ENCODE peak calls at places on chromosomes 1 and 21, in four cellular contexts. H, S, B and Z are unnamed samples.

GRCh38 chr1:201713093-201713810 is 115.7 kb upstream of the IPO9 start:
- DNase-seq in H (peak), S (peak), B (no peak), Z (no peak)

GRCh38 chr1:29245261-29245660 is 8.9 kb downstream of the PTPRU start:
- DNase-seq in H (no peak), S (no peak), B (no peak), Z (no peak)

GRCh38 chr1:154743536-154744036 is 126.5 kb downstream of the KCNN3 start:
- DNase-seq in H (no peak), S (no peak), B (no peak), Z (no peak)

GRCh38 chr1:30718636-30719405 is 4.6 kb downstream of the MATN1 start:
- DNase-seq in H (peak), S (no peak), B (peak), Z (peak)

GRCh38 chr1:205318231-205318991 is 3.1 kb downstream of the NUAK2 start:
- DNase-seq in H (no peak), S (no peak), B (no peak), Z (peak)

GRCh38 chr1:169106921-169107672 is 607 bp downstream of the ATP1B1 start:
- DNase-seq in H (peak), S (no peak), B (no peak), Z (peak)

GRCh38 chr1:58883037-58883887 is 99.4 kb upstream of the JUN start:
- DNase-seq in H (peak), S (peak), B (no peak), Z (no peak)

GRCh38 chr1:172960454-172961208 is 90.1 kb downstream of the TNFSF18 start:
- DNase-seq in H (peak), S (no peak), B (no peak), Z (no peak)

GRCh38 chr1:2188336-2188735 is 6.2 kb downstream of the FAAP20 start:
- DNase-seq in H (no peak), S (no peak), B (no peak), Z (no peak)

GRCh38 chr1:232132572-232132971 is 497.4 kb downstream of the SIPA1L2 start:
- DNase-seq in H (no peak), S (no peak), B (no peak), Z (no peak)

GRCh38 chr1:219660666-219661463 is 48.0 kb upstream of the ZC3H11B start:
- DNase-seq in H (peak), S (peak), B (peak), Z (no peak)

GRCh38 chr1:9180077-9180819 is 51.3 kb upstream of the GPR157 start:
- DNase-seq in H (no peak), S (no peak), B (no peak), Z (no peak)

GRCh38 chr1:10253149-10253548 is 42.8 kb downstream of the KIF1B start:
- DNase-seq in H (no peak), S (no peak), B (no peak), Z (no peak)

GRCh38 chr21:29322570-29322957 is 23.8 kb downstream of the BACH1 start:
- DNase-seq in H (no peak), S (no peak), B (no peak), Z (no peak)

GRCh38 chr1:231315887-231316286 is 21.8 kb downstream of the EXOC8 start:
- DNase-seq in H (peak), S (no peak), B (no peak), Z (no peak)

GRCh38 chr1:25544243-25544764 is 898 bp downstream of the LDLRAP1 start:
- DNase-seq in H (no peak), S (no peak), B (no peak), Z (peak)

GRCh38 chr1:66271216-66271903 is 262.6 kb upstream of the SGIP1 start:
- DNase-seq in H (peak), S (peak), B (no peak), Z (peak)

GRCh38 chr1:44810101-44810761 is 1.9 kb downstream of the BTBD19 start:
- DNase-seq in H (no peak), S (no peak), B (no peak), Z (no peak)

GRCh38 chr1:27114522-27114921 is 40.4 kb downstream of the SLC9A1 start:
- DNase-seq in H (no peak), S (peak), B (no peak), Z (no peak)

GRCh38 chr1:224707849-224708725 is 92.0 kb downstream of the CNIH3 start:
- DNase-seq in H (peak), S (no peak), B (no peak), Z (no peak)

GRCh38 chr1:55575571-55576279 is 360.6 kb upstream of the USP24 start:
- DNase-seq in H (no peak), S (peak), B (no peak), Z (no peak)

GRCh38 chr1:193066606-193067005 is 7.2 kb downstream of the RO60 start:
- DNase-seq in H (no peak), S (no peak), B (no peak), Z (no peak)

GRCh38 chr1:145795257-145795881 is 28.5 kb downstream of the RNF115 start:
- DNase-seq in H (no peak), S (no peak), B (no peak), Z (no peak)

GRCh38 chr21:45803613-45804340 is 160.3 kb downstream of the PCBP3 start:
- DNase-seq in H (no peak), S (no peak), B (no peak), Z (no peak)

GRCh38 chr1:147246044-147246690 is 3.7 kb downstream of the CHD1L start:
- DNase-seq in H (peak), S (no peak), B (no peak), Z (no peak)

GRCh38 chr1:29388884-29389283 is 152.6 kb downstream of the PTPRU start:
- DNase-seq in H (no peak), S (no peak), B (no peak), Z (no peak)

GRCh38 chr1:155794605-155795265 is 62.3 kb downstream of the GON4L start:
- DNase-seq in H (no peak), S (no peak), B (no peak), Z (no peak)

GRCh38 chr21:44322621-44323325 is 16.4 kb downstream of the CFAP410 start:
- DNase-seq in H (no peak), S (no peak), B (no peak), Z (no peak)

GRCh38 chr1:226480459-226480858 is 68.1 kb upstream of the STUM start:
- DNase-seq in H (no peak), S (no peak), B (no peak), Z (no peak)

GRCh38 chr1:189708674-189709073 is 769.0 kb downstream of the BRINP3 start:
- DNase-seq in H (peak), S (no peak), B (no peak), Z (no peak)

GRCh38 chr1:232635778-232636356 is 5.9 kb upstream of the SIPA1L2 start:
- DNase-seq in H (peak), S (peak), B (no peak), Z (no peak)

GRCh38 chr21:45715441-45715840 is 71.9 kb downstream of the PCBP3 start:
- DNase-seq in H (no peak), S (no peak), B (no peak), Z (no peak)

GRCh38 chr1:219381396-219381795 is 207.7 kb downstream of the LYPLAL1 start:
- DNase-seq in H (no peak), S (no peak), B (no peak), Z (no peak)

GRCh38 chr1:66840929-66841328 is 39.9 kb upstream of the INSL5 start:
- DNase-seq in H (no peak), S (no peak), B (no peak), Z (no peak)

GRCh38 chr1:2054560-2054959 is 4.3 kb downstream of the PRKCZ start:
- DNase-seq in H (no peak), S (no peak), B (no peak), Z (no peak)

GRCh38 chr1:202164271-202165037 is 4.1 kb upstream of the PTPN7 start:
- DNase-seq in H (no peak), S (no peak), B (no peak), Z (no peak)

GRCh38 chr1:199995096-199995685 is 32.3 kb upstream of the NR5A2 start:
- DNase-seq in H (no peak), S (no peak), B (no peak), Z (no peak)

GRCh38 chr1:225488671-225489070 is 60.8 kb upstream of the LBR start:
- DNase-seq in H (no peak), S (no peak), B (no peak), Z (no peak)